ENCODE peak calls at places on chromosomes 13 and 19, in seven cellular contexts. K, H, L, Q, V, Z and N are unnamed samples.

GRCh38 chr19:6521718-6522646 is 8.8 kb upstream of the TNFSF9 start:
- DNase-seq in H (no peak), L (no peak), Q (no peak), V (no peak), K (no peak), Z (no peak), N (no peak)

GRCh38 chr19:35211545-35212230 is 16.9 kb downstream of the FAM187B start:
- DNase-seq in Z (peak), K (no peak), V (no peak), L (no peak), Q (peak), H (no peak), N (no peak)

GRCh38 chr13:40928980-40929379 is 90.1 kb downstream of the ELF1 start:
- DNase-seq in V (no peak), L (no peak), K (no peak), Z (no peak), H (no peak), Q (no peak), N (no peak)

GRCh38 chr19:50514346-50515167 is 844 bp upstream of the ASPDH start:
- DNase-seq in Q (no peak), Z (no peak), V (no peak), K (no peak), H (no peak), L (no peak), N (no peak)

GRCh38 chr13:27149702-27150101 is 21.9 kb downstream of the USP12 start:
- DNase-seq in L (no peak), K (no peak), Z (no peak), V (no peak), Q (no peak), H (no peak), N (no peak)

GRCh38 chr19:2051771-2052704 is 994 bp upstream of the MKNK2 start:
- DNase-seq in H (no peak), Q (peak), L (no peak), V (no peak), K (peak), Z (no peak), N (no peak)

GRCh38 chr19:41088151-41088550 is at the start of gene CYP2A13:
- DNase-seq in Q (no peak), H (no peak), Z (no peak), V (no peak), L (no peak), K (no peak), N (no peak)

GRCh38 chr13:73842621-73843020 is 291.6 kb downstream of the KLF12 start:
- DNase-seq in Q (no peak), Z (no peak), V (no peak), K (no peak), H (peak), L (peak), N (no peak)

GRCh38 chr13:24142453-24142852 is 18.1 kb upstream of the SPATA13 start:
- DNase-seq in V (no peak), L (no peak), Z (no peak), K (no peak), Q (no peak), H (no peak), N (no peak)

GRCh38 chr19:58401825-58402433 is 6.5 kb downstream of the RNF225 start:
- DNase-seq in Q (no peak), L (no peak), Z (no peak), H (no peak), K (no peak), V (no peak), N (no peak)

GRCh38 chr19:58398545-58398944 is 3.1 kb downstream of the RNF225 start:
- DNase-seq in K (no peak), Z (no peak), L (no peak), V (no peak), Q (no peak), H (no peak), N (no peak)

GRCh38 chr19:58399903-58400637 is 4.6 kb downstream of the RNF225 start:
- DNase-seq in Z (peak), V (no peak), K (no peak), Q (no peak), H (no peak), L (no peak), N (no peak)

GRCh38 chr19:58400638-58400915 is 5.1 kb downstream of the RNF225 start:
- DNase-seq in Q (no peak), Z (no peak), L (no peak), H (no peak), K (no peak), V (no peak), N (no peak)

GRCh38 chr19:58400916-58401824 is 5.7 kb downstream of the RNF225 start:
- DNase-seq in V (peak), Z (peak), H (peak), Q (peak), L (peak), K (peak), N (peak)
- H3K4me3 ChIP-seq in V (peak), Z (no peak), H (peak), Q (peak), L (peak), K (peak), N (peak)

DNA sequence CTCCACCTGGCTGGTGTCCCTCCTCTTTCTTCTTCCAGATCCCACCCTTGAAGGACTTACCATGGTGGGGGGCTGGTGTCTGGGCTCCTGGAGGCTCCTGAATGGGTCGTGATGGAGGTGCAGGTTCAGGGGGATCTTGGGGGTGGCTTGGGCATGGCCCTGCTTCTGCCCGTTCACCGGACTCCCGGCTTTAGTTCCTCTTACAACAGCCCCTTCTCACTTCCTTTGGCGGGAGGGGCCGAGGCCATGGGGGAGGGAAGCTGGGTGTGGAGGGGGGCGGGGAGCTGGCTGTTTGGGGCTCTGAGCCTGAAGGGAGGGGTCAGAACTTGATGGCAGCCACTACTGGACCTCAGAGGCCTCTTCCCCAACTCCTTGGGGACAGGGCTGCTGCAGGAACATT is at the start of gene MYO1F:
- DNase-seq in V (no peak), L (no peak), H (no peak), K (no peak), Z (peak), Q (peak), N (no peak)
- H3K4me3 ChIP-seq in V (no peak), L (no peak), H (no peak), K (no peak), Z (no peak), Q (peak), N (no peak)

GRCh38 chr19:55606817-55607216 is 1.4 kb downstream of the ZNF865 start:
- DNase-seq in V (no peak), K (no peak), Z (no peak), H (no peak), L (no peak), Q (no peak), N (no peak)
- H3K4me3 ChIP-seq in V (peak), K (no peak), Z (no peak), H (peak), L (peak), Q (peak), N (no peak)

DNA sequence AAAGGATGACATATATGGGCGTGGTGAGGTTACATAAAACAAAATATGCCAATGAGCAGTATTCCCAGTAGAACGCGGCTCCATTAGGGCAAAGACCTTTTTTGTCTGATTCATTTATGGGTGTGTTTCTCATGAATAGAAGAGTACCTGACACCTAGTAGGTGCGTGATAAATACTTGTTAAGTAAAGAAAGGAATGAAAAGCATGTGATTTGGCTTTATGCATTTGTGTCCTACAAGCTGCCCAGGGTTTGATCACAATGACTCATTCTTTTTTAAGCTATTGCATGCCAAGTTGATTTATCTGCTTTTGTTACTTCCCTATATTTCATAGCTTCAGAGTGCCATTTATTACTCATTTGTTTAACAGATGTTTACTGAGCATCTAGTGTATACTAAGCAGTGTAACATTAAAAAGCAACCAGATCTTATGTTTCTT is 19.1 kb upstream of the KCTD4 start:
- DNase-seq in K (no peak), Z (no peak), V (no peak), Q (no peak), H (peak), L (peak), N (no peak)
- H3K4me3 ChIP-seq in K (no peak), Z (no peak), V (no peak), Q (no peak), H (no peak), L (no peak), N (no peak)

DNA sequence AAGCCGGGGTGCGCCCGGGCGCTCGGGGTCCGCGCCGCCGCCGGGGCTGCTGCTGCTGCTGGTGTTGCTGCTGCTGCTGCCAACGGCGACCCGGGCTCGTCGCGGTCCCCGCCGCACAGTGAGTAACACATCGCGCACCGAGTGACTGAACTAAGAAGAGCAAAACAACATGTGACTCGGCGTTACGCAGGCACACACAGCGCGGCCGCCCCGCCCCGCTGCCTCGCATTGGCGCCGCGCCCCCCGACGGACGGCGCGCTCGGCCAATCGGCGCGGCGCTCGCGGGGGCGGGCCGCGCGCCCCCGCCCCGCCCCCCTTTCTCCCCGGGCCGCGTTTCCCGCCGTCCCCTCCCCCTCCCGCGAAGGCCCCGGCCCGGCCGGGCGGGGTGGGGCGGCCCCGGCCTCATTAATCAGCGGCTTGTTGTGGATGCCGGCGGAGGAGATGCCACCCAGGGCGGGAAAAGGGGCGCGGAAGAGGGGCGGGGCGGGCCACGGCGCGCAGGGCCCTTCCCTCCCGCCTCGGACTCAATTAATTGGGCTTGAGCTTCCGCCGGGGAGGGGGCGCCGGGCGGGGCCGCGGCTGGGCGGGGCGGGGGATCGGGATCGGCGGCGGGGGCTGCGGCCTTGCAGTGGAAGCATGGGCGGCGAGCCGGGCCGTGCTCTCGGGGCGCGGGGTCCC is at the start of gene IRS2:
- DNase-seq in V (peak), H (peak), L (peak), Q (peak), Z (peak), K (peak), N (no peak)
- H3K4me3 ChIP-seq in V (peak), H (peak), L (peak), Q (peak), Z (peak), K (peak), N (peak)

GRCh38 chr13:21014666-21015170 is 46.7 kb downstream of the LATS2 start:
- DNase-seq in H (no peak), Z (peak), V (no peak), Q (peak), L (no peak), K (no peak), N (no peak)
- H3K4me3 ChIP-seq in H (no peak), Z (no peak), V (no peak), Q (no peak), L (no peak), K (no peak), N (no peak)